ENCODE peak calls at places on chromosomes 6 and 20, in five cellular contexts. F is endodermal cell, I is heart left ventricle, X is body of pancreas, S is uterus. W is an unnamed sample.

GRCh38 chr20:23294671-23295070 is 55.9 kb upstream of the NXT1 start:
- DNase-seq in F (no peak), I (no peak), X (no peak), S (no peak), W (no peak)

GRCh38 chr20:22371843-22372242 is 212.5 kb downstream of the FOXA2 start:
- DNase-seq in F (no peak), I (no peak), X (no peak), S (no peak), W (no peak)

GRCh38 chr6:109453594-109454482 is 1.7 kb downstream of the MICAL1 start:
- DNase-seq in F (no peak), I (peak; percentile 57), X (no peak), S (peak; percentile 51), W (no peak)

GRCh38 chr6:73704798-73705197 is 8.8 kb downstream of the CD109 start:
- DNase-seq in F (no peak), I (no peak), X (no peak), S (no peak), W (no peak)

GRCh38 chr6:13001951-13002350 is 285.4 kb downstream of the PHACTR1 start:
- DNase-seq in F (no peak), I (no peak), X (no peak), S (no peak), W (no peak)

GRCh38 chr20:23165307-23165750 is 79.2 kb upstream of the CD93 start:
- DNase-seq in F (peak; percentile 72), I (no peak), X (no peak), S (no peak), W (no peak)

GRCh38 chr6:130995783-130996447 is 67.1 kb downstream of the EPB41L2 start:
- DNase-seq in F (no peak), I (no peak), X (no peak), S (no peak), W (no peak)

GRCh38 chr20:50379049-50379990 is 130.9 kb upstream of the PTPN1 start:
- DNase-seq in F (no peak), I (peak; percentile 95), X (peak; percentile 96), S (peak; percentile 96), W (no peak)

GRCh38 chr20:40551125-40551530 is 137.9 kb downstream of the MAFB start:
- DNase-seq in F (no peak), I (peak; percentile 31), X (no peak), S (no peak), W (no peak)

DNA sequence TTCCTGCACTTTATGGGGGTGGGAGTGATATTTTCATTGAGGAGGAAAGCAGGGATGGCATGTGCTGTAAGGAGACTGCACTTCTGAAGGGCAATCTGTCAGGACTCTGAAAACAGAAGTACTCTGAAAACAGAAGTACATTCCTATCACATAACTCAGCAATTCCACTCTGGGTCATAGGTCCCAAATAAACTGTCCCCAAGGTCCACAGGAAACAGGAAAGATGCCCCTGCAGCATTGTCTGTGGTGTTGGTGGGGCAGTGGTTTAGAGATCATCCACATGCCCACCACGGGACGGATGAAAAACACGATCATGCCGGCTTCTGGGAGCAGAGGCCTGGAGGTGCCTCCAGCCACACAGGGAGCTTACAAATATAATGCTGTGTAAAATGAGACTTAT is 150.3 kb downstream of the OTOR start:
- DNase-seq in F (no peak), I (no peak), X (no peak), S (no peak), W (no peak)
- H3K27ac ChIP-seq in F (no peak overlapping the region), I (no peak overlapping the region), X (no peak overlapping the region), S (no peak overlapping the region), W (no peak overlapping the region)

GRCh38 chr6:121064345-121064744 is 269.9 kb downstream of the TBC1D32 start:
- DNase-seq in F (no peak), I (no peak), X (no peak), S (no peak), W (no peak)
- H3K27ac ChIP-seq in F (no peak overlapping the region), I (no peak overlapping the region), X (no peak overlapping the region), S (no peak overlapping the region), W (no peak overlapping the region)

GRCh38 chr6:36625161-36625919 is 31.2 kb downstream of the SRSF3 start:
- DNase-seq in F (no peak), I (no peak), X (peak; percentile 44), S (peak; percentile 47), W (no peak)
- H3K27ac ChIP-seq in F (no peak overlapping the region), I (no peak overlapping the region), X (no peak overlapping the region), S (peak overlapping the region; percentile 73), W (no peak overlapping the region)

GRCh38 chr6:21678990-21679389 is 85.4 kb downstream of the SOX4 start:
- DNase-seq in F (no peak), I (no peak), X (no peak), S (no peak), W (no peak)
- H3K27ac ChIP-seq in F (no peak overlapping the region), I (no peak overlapping the region), X (peak overlapping the region; percentile 62), S (peak overlapping the region; percentile 42), W (no peak overlapping the region)

GRCh38 chr6:170292111-170292777 is 1.4 kb upstream of the DLL1 start:
- DNase-seq in F (peak; percentile 70), I (no peak), X (no peak), S (no peak), W (no peak)

GRCh38 chr6:170289971-170290305 is 940 bp downstream of the DLL1 start:
- DNase-seq in F (no peak), I (no peak), X (no peak), S (no peak), W (no peak)

GRCh38 chr6:170291271-170292110 is 613 bp upstream of the DLL1 start:
- DNase-seq in F (peak; percentile 91), I (peak; percentile 83), X (peak; percentile 52), S (peak; percentile 75), W (peak; percentile 75)

GRCh38 chr6:170289108-170289931 is 1.6 kb downstream of the DLL1 start:
- DNase-seq in F (peak; percentile 80), I (no peak), X (no peak), S (no peak), W (no peak)

DNA sequence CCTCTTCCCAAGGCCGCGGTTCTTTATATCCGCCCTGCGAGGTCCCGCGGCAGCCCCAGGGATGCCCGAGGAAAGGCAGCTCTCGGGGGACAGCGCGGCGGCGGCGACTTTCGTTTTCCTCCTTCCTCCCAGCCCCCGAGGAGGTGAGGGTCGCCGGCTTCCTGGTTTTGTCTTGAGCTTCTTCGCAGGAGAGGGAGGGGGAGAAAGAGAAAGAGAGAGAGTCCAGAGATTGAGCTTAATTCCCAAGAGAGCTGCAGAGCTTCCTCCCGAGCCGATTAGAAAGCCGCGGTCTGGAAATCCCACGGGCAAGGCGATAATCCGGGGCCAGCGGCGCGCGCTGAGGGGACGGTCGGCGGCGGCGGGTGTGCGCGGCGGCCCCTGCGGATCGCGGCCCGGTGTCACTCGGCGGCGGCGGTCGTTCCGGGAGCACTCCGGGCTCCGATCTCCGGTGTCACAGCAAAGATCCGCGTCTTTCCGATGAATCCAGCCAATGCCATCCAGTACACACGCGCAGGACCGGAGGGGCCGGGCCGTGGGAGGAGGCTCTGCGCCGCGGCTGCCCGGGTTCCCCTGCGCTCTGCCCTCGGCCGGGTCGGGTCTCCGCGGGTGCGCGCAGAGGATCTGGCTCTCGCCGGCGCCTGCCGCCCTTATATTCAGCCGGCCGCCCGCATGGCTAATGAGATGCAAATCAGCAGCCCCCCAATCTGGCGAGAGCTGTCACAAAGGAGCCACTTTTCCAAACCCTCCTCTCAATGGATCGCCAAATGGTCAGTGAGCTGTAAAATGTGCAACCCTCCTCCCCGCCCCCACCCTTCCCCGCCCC is at the start of gene DLL1:
- DNase-seq in F (peak; percentile 88), I (peak; percentile 73), X (peak; percentile 53), S (peak; percentile 51), W (peak; percentile 68)
- H3K27ac ChIP-seq in F (peak within 1 kb of the TSS; percentile 97), I (peak within 1 kb of the TSS; percentile 82), X (peak within 1 kb of the TSS; percentile 80), S (peak within 1 kb of the TSS; percentile 66), W (peak within 1 kb of the TSS; percentile 96)

W was measured in substantia nigra.